ENCODE peak calls at places on chromosomes 11 and 22, in four cellular contexts. Y is astrocyte of the spinal cord, B is brain microvascular endothelial cell, V is SK-N-SH. T is an unnamed sample.

GRCh38 chr11:68974421-68975194 is 6.2 kb downstream of the MRGPRD start:
- DNase-seq in Y (no peak), V (no peak), B (peak), T (peak)

GRCh38 chr11:46461461-46461927 is 69.9 kb upstream of the CHRM4 start:
- DNase-seq in V (no peak), B (no peak), Y (peak), T (no peak)

GRCh38 chr11:93846411-93846810 is 4.0 kb downstream of the VSTM5 start:
- DNase-seq in B (no peak), Y (peak), V (no peak), T (no peak)

GRCh38 chr22:19398206-19398605 is 33.3 kb downstream of the HIRA start:
- DNase-seq in B (no peak), V (no peak), Y (no peak), T (no peak)

GRCh38 chr11:125132071-125132470 is 20.6 kb upstream of the TMEM218 start:
- DNase-seq in V (no peak), Y (no peak), B (no peak), T (peak)

GRCh38 chr22:25406510-25407210 is 157.8 kb upstream of the GRK3 start:
- DNase-seq in V (no peak), B (no peak), Y (no peak), T (no peak)

GRCh38 chr11:46489668-46490560 is 98.3 kb upstream of the CHRM4 start:
- DNase-seq in V (peak), Y (peak), B (peak), T (peak)

GRCh38 chr11:27238811-27239210 is 124.2 kb downstream of the CCDC34 start:
- DNase-seq in B (no peak), V (no peak), Y (no peak), T (no peak)

DNA sequence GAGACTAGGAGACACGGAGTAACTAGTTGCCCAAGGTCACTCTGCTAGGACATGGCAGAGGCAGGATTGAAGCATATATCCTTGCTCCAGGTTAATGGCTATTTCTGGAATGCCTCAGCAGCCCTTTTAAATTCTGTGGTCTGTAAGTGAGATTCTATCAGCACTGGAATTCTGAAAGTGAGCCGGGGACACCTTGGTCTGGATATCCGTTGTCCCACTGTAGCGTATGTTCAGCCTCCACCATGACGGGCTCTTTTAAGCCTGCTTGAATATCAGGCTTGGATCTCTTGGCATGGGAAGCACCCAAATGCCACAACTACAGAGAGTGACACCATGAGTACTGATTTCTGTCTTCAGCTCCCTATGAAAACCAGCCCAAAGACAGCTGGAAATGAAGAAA is 254.4 kb downstream of the OPCML start:
- DNase-seq in Y (no peak), B (no peak), V (no peak), T (no peak)
- TF ChIP-seq CTCF in Y (no peak), B (no peak), V (no peak), T (no peak)

DNA sequence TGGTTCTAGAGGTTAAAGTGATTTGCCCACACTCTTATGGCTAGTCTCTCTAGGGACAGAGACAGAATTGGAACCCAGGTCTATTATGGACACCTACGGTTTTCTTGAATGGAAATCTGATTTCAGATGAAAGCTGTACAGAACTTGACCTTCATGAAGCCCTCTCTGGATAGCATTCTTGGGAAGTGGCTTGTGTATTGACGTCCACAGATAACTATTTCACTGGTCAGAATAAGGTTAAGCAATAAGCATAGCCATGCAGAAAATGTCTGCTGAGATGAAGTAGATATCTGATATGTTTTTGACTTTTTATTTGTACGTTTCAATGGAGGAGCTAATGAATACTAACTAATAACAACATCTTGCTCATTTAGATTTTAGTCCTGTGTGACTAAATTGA is 1.1 kb downstream of the TLCD5 start:
- DNase-seq in Y (peak), V (no peak), B (peak), T (no peak)
- H3K4me3 ChIP-seq in Y (peak), V (peak), B (peak), T (peak)

GRCh38 chr11:108193725-108194124 is 28.7 kb downstream of the NPAT start:
- DNase-seq in Y (no peak), V (no peak), B (no peak), T (no peak)

GRCh38 chr11:108199446-108200321 is 22.8 kb downstream of the NPAT start:
- DNase-seq in V (no peak), Y (peak), B (peak), T (peak)

GRCh38 chr11:108197351-108197750 is 25.1 kb downstream of the NPAT start:
- DNase-seq in Y (no peak), B (no peak), V (no peak), T (no peak)

GRCh38 chr11:108198833-108199232 is 23.6 kb downstream of the NPAT start:
- DNase-seq in B (no peak), V (no peak), Y (no peak), T (peak)

GRCh38 chr11:108196901-108197300 is 25.5 kb downstream of the NPAT start:
- DNase-seq in V (no peak), B (no peak), Y (no peak), T (no peak)
- TF ChIP-seq CTCF in V (no peak), B (no peak), Y (no peak), T (no peak)

GRCh38 chr11:117080370-117080769 is 17.9 kb downstream of the SIK3 start:
- DNase-seq in Y (no peak), B (no peak), V (no peak), T (no peak)

GRCh38 chr11:117081908-117082307 is 16.3 kb downstream of the SIK3 start:
- DNase-seq in V (no peak), B (no peak), Y (no peak), T (no peak)

GRCh38 chr11:117087446-117087845 is 10.8 kb downstream of the SIK3 start:
- DNase-seq in Y (no peak), V (no peak), B (no peak), T (no peak)

GRCh38 chr11:117084992-117085391 is 13.2 kb downstream of the SIK3 start:
- DNase-seq in Y (no peak), V (no peak), B (no peak), T (no peak)

GRCh38 chr11:117083011-117083940 is 15.0 kb downstream of the SIK3 start:
- DNase-seq in Y (no peak), B (no peak), V (no peak), T (no peak)
- H3K4me3 ChIP-seq in Y (no peak), B (no peak), V (no peak), T (no peak)

GRCh38 chr11:57476223-57476882 is 16.0 kb downstream of the RTN4RL2 start:
- DNase-seq in B (no peak), Y (no peak), V (peak), T (no peak)

GRCh38 chr11:57475671-57476222 is 15.4 kb downstream of the RTN4RL2 start:
- DNase-seq in Y (no peak), B (no peak), V (no peak), T (no peak)

GRCh38 chr11:57477507-57478189 is 17.3 kb downstream of the RTN4RL2 start:
- DNase-seq in Y (no peak), B (no peak), V (no peak), T (no peak)

GRCh38 chr11:57475191-57475590 is 14.9 kb downstream of the RTN4RL2 start:
- DNase-seq in V (no peak), Y (no peak), B (no peak), T (no peak)

DNA sequence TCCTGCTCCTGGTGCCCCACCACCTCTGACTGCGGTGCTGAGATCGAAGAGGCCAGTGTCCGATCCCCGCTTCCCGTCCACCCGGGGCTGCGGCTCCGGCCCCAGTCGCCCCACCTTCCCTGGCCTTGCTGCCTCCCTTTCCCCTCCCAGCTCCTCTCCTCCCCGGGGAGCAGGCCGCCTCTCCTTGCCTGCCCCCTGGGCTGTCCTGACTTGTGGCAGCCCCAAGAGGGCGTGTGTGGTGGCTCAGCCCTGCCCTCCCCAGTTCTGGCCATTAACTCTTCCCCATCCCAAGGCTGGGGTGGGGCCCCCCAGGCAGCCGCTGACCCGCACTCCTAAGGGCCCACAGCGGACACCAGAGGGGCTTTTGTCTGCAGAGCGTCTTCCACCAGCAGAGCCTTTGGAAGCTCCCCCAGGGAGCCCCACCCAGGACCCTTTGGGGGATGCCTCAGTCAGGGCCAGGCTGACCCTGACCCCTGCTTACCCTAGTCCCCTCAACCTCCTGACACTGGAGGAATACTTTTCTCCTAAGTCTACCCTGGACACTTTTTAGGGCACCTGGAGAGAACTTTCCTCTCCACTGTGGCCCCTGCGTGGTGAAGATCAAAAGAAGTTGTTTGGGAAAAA is 16.7 kb downstream of the RTN4RL2 start:
- DNase-seq in B (no peak), V (no peak), Y (no peak), T (peak)
- TF ChIP-seq CTCF in B (peak), V (peak), Y (peak), T (peak)

DNA sequence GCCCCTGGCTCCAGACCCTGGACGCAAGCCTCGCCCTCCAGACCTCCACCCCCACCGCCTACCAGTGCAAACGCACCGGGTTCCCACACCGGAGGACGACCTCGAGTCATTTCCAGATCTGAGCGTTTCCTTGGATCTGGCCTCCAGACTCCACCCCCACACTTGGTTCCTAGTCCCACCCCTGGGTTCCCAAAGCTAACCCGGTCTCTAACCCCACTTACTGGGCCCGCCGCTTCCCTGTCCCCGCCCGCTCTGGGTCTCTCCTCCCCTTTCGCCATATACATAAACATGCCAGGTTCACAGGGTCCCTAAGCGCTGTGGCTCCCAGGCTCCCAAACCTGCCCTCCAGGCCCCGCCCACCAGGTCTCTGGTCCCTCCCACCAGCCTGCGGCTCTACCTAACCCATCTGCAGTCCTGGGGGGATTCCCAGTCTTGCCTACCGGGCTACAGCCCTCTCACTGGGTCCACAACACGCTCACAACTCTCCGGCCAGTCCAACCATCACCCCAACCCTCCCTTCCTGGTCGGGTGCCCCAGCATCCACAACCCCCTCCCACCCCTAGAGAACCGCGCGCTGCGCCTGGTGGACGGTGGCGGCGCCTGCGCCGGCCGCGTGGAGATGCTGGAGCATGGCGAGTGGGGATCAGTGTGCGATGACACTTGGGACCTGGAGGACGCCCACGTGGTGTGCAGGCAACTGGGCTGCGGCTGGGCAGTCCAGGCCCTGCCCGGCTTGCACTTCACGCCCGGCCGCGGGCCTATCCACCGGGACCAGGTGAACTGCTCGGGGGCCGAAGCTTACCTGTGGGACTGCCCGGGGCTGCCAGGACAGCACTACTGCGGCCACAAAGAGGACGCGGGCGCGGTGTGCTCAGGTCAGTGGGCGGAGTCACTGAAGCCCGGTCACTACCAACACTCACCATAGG is 36.8 kb downstream of the CD6 start:
- DNase-seq in Y (no peak), V (peak), B (no peak), T (no peak)
- H3K4me3 ChIP-seq in Y (peak), V (peak), B (peak), T (peak)

GRCh38 chr11:35288817-35289541 is 130.4 kb downstream of the SLC1A2 start:
- DNase-seq in B (peak), V (no peak), Y (peak), T (peak)

GRCh38 chr11:35287491-35287890 is 131.9 kb downstream of the SLC1A2 start:
- DNase-seq in B (no peak), Y (no peak), V (no peak), T (no peak)

GRCh38 chr11:35289821-35290220 is 129.5 kb downstream of the SLC1A2 start:
- DNase-seq in Y (peak), V (no peak), B (peak), T (peak)

GRCh38 chr11:35286156-35286555 is 133.2 kb downstream of the SLC1A2 start:
- DNase-seq in V (no peak), Y (no peak), B (no peak), T (no peak)

GRCh38 chr11:35288311-35288710 is 131.0 kb downstream of the SLC1A2 start:
- DNase-seq in Y (no peak), V (no peak), B (no peak), T (no peak)
- TF ChIP-seq CTCF in Y (no peak), V (no peak), B (no peak), T (no peak)